ENCODE peak calls at places on chromosomes 7 and 10, in nine cellular contexts. One of them, this sample, is unnamed.

GRCh38 chr7:40156988-40157387 is 22.2 kb downstream of the SUGCT start:
- DNase-seq in HTR-8/SVneo: no peak
- DNase-seq in CD4-positive, alpha-beta memory T cell: no peak
- DNase-seq in left ventricle myocardium inferior: no peak
- DNase-seq in WTC11: no peak
- DNase-seq in LHCN-M2: no peak
- DNase-seq in IMR-90: no peak
- DNase-seq in memory B cell: no peak
- DNase-seq in upper lobe of right lung: no peak
- DNase-seq in this sample: no peak

GRCh38 chr7:152521420-152522337 is 85.9 kb upstream of the KMT2C start:
- DNase-seq in HTR-8/SVneo: no peak
- DNase-seq in CD4-positive, alpha-beta memory T cell: no peak
- DNase-seq in left ventricle myocardium inferior: no peak
- DNase-seq in WTC11: no peak
- DNase-seq in LHCN-M2: peak
- DNase-seq in IMR-90: no peak
- DNase-seq in memory B cell: no peak
- DNase-seq in upper lobe of right lung: no peak
- DNase-seq in this sample: no peak

GRCh38 chr7:135976312-135977019 is 693 bp downstream of the MTPN start:
- DNase-seq in HTR-8/SVneo: peak
- DNase-seq in CD4-positive, alpha-beta memory T cell: peak
- DNase-seq in left ventricle myocardium inferior: no peak
- DNase-seq in WTC11: peak
- DNase-seq in LHCN-M2: no peak
- DNase-seq in IMR-90: peak
- DNase-seq in memory B cell: peak
- DNase-seq in upper lobe of right lung: no peak
- DNase-seq in this sample: peak

GRCh38 chr7:105759670-105760548 is 116.5 kb downstream of the ATXN7L1 start:
- DNase-seq in HTR-8/SVneo: peak
- DNase-seq in CD4-positive, alpha-beta memory T cell: peak
- DNase-seq in left ventricle myocardium inferior: no peak
- DNase-seq in WTC11: peak
- DNase-seq in LHCN-M2: peak
- DNase-seq in IMR-90: peak
- DNase-seq in memory B cell: no peak
- DNase-seq in upper lobe of right lung: no peak
- DNase-seq in this sample: no peak

GRCh38 chr10:2949948-2950354 is 117.4 kb upstream of the PFKP start:
- DNase-seq in HTR-8/SVneo: no peak
- DNase-seq in CD4-positive, alpha-beta memory T cell: no peak
- DNase-seq in left ventricle myocardium inferior: no peak
- DNase-seq in WTC11: no peak
- DNase-seq in LHCN-M2: peak
- DNase-seq in IMR-90: peak
- DNase-seq in memory B cell: no peak
- DNase-seq in upper lobe of right lung: no peak
- DNase-seq in this sample: no peak

GRCh38 chr7:102061981-102062390 is 224.7 kb upstream of the SH2B2 start:
- DNase-seq in HTR-8/SVneo: no peak
- DNase-seq in CD4-positive, alpha-beta memory T cell: no peak
- DNase-seq in left ventricle myocardium inferior: no peak
- DNase-seq in WTC11: no peak
- DNase-seq in LHCN-M2: no peak
- DNase-seq in IMR-90: peak
- DNase-seq in memory B cell: peak
- DNase-seq in upper lobe of right lung: peak
- DNase-seq in this sample: no peak

GRCh38 chr7:48108959-48109847 is 20.1 kb downstream of the UPP1 start:
- DNase-seq in HTR-8/SVneo: no peak
- DNase-seq in CD4-positive, alpha-beta memory T cell: no peak
- DNase-seq in left ventricle myocardium inferior: no peak
- DNase-seq in WTC11: no peak
- DNase-seq in LHCN-M2: no peak
- DNase-seq in IMR-90: no peak
- DNase-seq in memory B cell: no peak
- DNase-seq in upper lobe of right lung: no peak
- DNase-seq in this sample: no peak

GRCh38 chr7:121404348-121404747 is 8.2 kb upstream of the FAM3C start:
- DNase-seq in HTR-8/SVneo: no peak
- DNase-seq in CD4-positive, alpha-beta memory T cell: no peak
- DNase-seq in left ventricle myocardium inferior: no peak
- DNase-seq in WTC11: no peak
- DNase-seq in LHCN-M2: no peak
- DNase-seq in IMR-90: no peak
- DNase-seq in memory B cell: no peak
- DNase-seq in upper lobe of right lung: no peak
- DNase-seq in this sample: no peak

GRCh38 chr7:90345548-90346319 is 782 bp upstream of the GTPBP10 start:
- DNase-seq in HTR-8/SVneo: no peak
- DNase-seq in CD4-positive, alpha-beta memory T cell: no peak
- DNase-seq in left ventricle myocardium inferior: no peak
- DNase-seq in WTC11: no peak
- DNase-seq in LHCN-M2: peak
- DNase-seq in IMR-90: peak
- DNase-seq in memory B cell: no peak
- DNase-seq in upper lobe of right lung: no peak
- DNase-seq in this sample: peak

GRCh38 chr10:86871563-86872183 is 85.7 kb downstream of the MMRN2 start:
- DNase-seq in HTR-8/SVneo: no peak
- DNase-seq in CD4-positive, alpha-beta memory T cell: no peak
- DNase-seq in left ventricle myocardium inferior: no peak
- DNase-seq in WTC11: no peak
- DNase-seq in LHCN-M2: no peak
- DNase-seq in IMR-90: peak
- DNase-seq in memory B cell: no peak
- DNase-seq in upper lobe of right lung: no peak
- DNase-seq in this sample: no peak

GRCh38 chr7:101238226-101239182 is 902 bp upstream of the CLDN15 start:
- DNase-seq in HTR-8/SVneo: no peak
- DNase-seq in CD4-positive, alpha-beta memory T cell: no peak
- DNase-seq in left ventricle myocardium inferior: no peak
- DNase-seq in WTC11: no peak
- DNase-seq in LHCN-M2: no peak
- DNase-seq in IMR-90: no peak
- DNase-seq in memory B cell: no peak
- DNase-seq in upper lobe of right lung: no peak
- DNase-seq in this sample: peak

GRCh38 chr7:22330903-22331302 is 26.1 kb downstream of the RAPGEF5 start:
- DNase-seq in HTR-8/SVneo: no peak
- DNase-seq in CD4-positive, alpha-beta memory T cell: no peak
- DNase-seq in left ventricle myocardium inferior: no peak
- DNase-seq in WTC11: no peak
- DNase-seq in LHCN-M2: no peak
- DNase-seq in IMR-90: no peak
- DNase-seq in memory B cell: no peak
- DNase-seq in upper lobe of right lung: no peak
- DNase-seq in this sample: no peak

GRCh38 chr7:114302858-114303257 is 111.8 kb upstream of the FOXP2 start:
- DNase-seq in HTR-8/SVneo: no peak
- DNase-seq in CD4-positive, alpha-beta memory T cell: no peak
- DNase-seq in left ventricle myocardium inferior: no peak
- DNase-seq in WTC11: no peak
- DNase-seq in LHCN-M2: peak
- DNase-seq in IMR-90: no peak
- DNase-seq in memory B cell: no peak
- DNase-seq in upper lobe of right lung: no peak
- DNase-seq in this sample: no peak

GRCh38 chr7:24137338-24137737 is 146.7 kb upstream of the NPY start:
- DNase-seq in HTR-8/SVneo: no peak
- DNase-seq in CD4-positive, alpha-beta memory T cell: no peak
- DNase-seq in left ventricle myocardium inferior: no peak
- DNase-seq in WTC11: no peak
- DNase-seq in LHCN-M2: no peak
- DNase-seq in IMR-90: no peak
- DNase-seq in memory B cell: no peak
- DNase-seq in upper lobe of right lung: no peak
- DNase-seq in this sample: no peak

GRCh38 chr10:73886085-73886529 is 11.8 kb upstream of the CAMK2G start:
- DNase-seq in HTR-8/SVneo: peak
- DNase-seq in CD4-positive, alpha-beta memory T cell: peak
- DNase-seq in left ventricle myocardium inferior: peak
- DNase-seq in WTC11: peak
- DNase-seq in LHCN-M2: peak
- DNase-seq in IMR-90: peak
- DNase-seq in memory B cell: peak
- DNase-seq in upper lobe of right lung: peak
- DNase-seq in this sample: peak

GRCh38 chr10:61271127-61271780 is 181.9 kb downstream of the TMEM26 start:
- DNase-seq in HTR-8/SVneo: peak
- DNase-seq in CD4-positive, alpha-beta memory T cell: no peak
- DNase-seq in left ventricle myocardium inferior: no peak
- DNase-seq in WTC11: no peak
- DNase-seq in LHCN-M2: peak
- DNase-seq in IMR-90: peak
- DNase-seq in memory B cell: no peak
- DNase-seq in upper lobe of right lung: no peak
- DNase-seq in this sample: peak

GRCh38 chr10:71817831-71818268 is 33.2 kb downstream of the PSAP start:
- DNase-seq in HTR-8/SVneo: no peak
- DNase-seq in CD4-positive, alpha-beta memory T cell: no peak
- DNase-seq in left ventricle myocardium inferior: peak
- DNase-seq in WTC11: no peak
- DNase-seq in LHCN-M2: no peak
- DNase-seq in IMR-90: no peak
- DNase-seq in memory B cell: no peak
- DNase-seq in upper lobe of right lung: peak
- DNase-seq in this sample: no peak

GRCh38 chr10:3772349-3773222 is 12.4 kb downstream of the KLF6 start:
- DNase-seq in HTR-8/SVneo: no peak
- DNase-seq in CD4-positive, alpha-beta memory T cell: no peak
- DNase-seq in left ventricle myocardium inferior: no peak
- DNase-seq in WTC11: no peak
- DNase-seq in LHCN-M2: no peak
- DNase-seq in IMR-90: peak
- DNase-seq in memory B cell: no peak
- DNase-seq in upper lobe of right lung: no peak
- DNase-seq in this sample: no peak

GRCh38 chr7:42522227-42522991 is 285.4 kb upstream of the GLI3 start:
- DNase-seq in HTR-8/SVneo: no peak
- DNase-seq in CD4-positive, alpha-beta memory T cell: no peak
- DNase-seq in left ventricle myocardium inferior: no peak
- DNase-seq in WTC11: peak
- DNase-seq in LHCN-M2: no peak
- DNase-seq in IMR-90: no peak
- DNase-seq in memory B cell: no peak
- DNase-seq in upper lobe of right lung: no peak
- DNase-seq in this sample: peak

GRCh38 chr7:52781250-52781649 is 254.2 kb upstream of the POM121L12 start:
- DNase-seq in HTR-8/SVneo: no peak
- DNase-seq in CD4-positive, alpha-beta memory T cell: no peak
- DNase-seq in left ventricle myocardium inferior: no peak
- DNase-seq in WTC11: no peak
- DNase-seq in LHCN-M2: no peak
- DNase-seq in IMR-90: no peak
- DNase-seq in memory B cell: no peak
- DNase-seq in upper lobe of right lung: no peak
- DNase-seq in this sample: no peak

GRCh38 chr10:26682926-26683325 is 14.6 kb upstream of the PDSS1 start:
- DNase-seq in HTR-8/SVneo: no peak
- DNase-seq in CD4-positive, alpha-beta memory T cell: peak
- DNase-seq in left ventricle myocardium inferior: no peak
- DNase-seq in WTC11: no peak
- DNase-seq in LHCN-M2: no peak
- DNase-seq in IMR-90: no peak
- DNase-seq in memory B cell: no peak
- DNase-seq in upper lobe of right lung: no peak
- DNase-seq in this sample: no peak

GRCh38 chr7:42618649-42619315 is 293.1 kb downstream of the C7orf25 start:
- DNase-seq in HTR-8/SVneo: no peak
- DNase-seq in CD4-positive, alpha-beta memory T cell: no peak
- DNase-seq in left ventricle myocardium inferior: no peak
- DNase-seq in WTC11: no peak
- DNase-seq in LHCN-M2: no peak
- DNase-seq in IMR-90: no peak
- DNase-seq in memory B cell: no peak
- DNase-seq in upper lobe of right lung: no peak
- DNase-seq in this sample: no peak

GRCh38 chr10:24456319-24456718 is 247.4 kb downstream of the KIAA1217 start:
- DNase-seq in HTR-8/SVneo: no peak
- DNase-seq in CD4-positive, alpha-beta memory T cell: no peak
- DNase-seq in left ventricle myocardium inferior: no peak
- DNase-seq in WTC11: no peak
- DNase-seq in LHCN-M2: peak
- DNase-seq in IMR-90: peak
- DNase-seq in memory B cell: no peak
- DNase-seq in upper lobe of right lung: no peak
- DNase-seq in this sample: no peak

GRCh38 chr10:33657154-33657900 is 322.9 kb upstream of the NRP1 start:
- DNase-seq in HTR-8/SVneo: no peak
- DNase-seq in CD4-positive, alpha-beta memory T cell: no peak
- DNase-seq in left ventricle myocardium inferior: no peak
- DNase-seq in WTC11: no peak
- DNase-seq in LHCN-M2: no peak
- DNase-seq in IMR-90: peak
- DNase-seq in memory B cell: no peak
- DNase-seq in upper lobe of right lung: no peak
- DNase-seq in this sample: no peak

GRCh38 chr7:123836656-123837055 is 8.3 kb upstream of the HYAL4 start:
- DNase-seq in HTR-8/SVneo: no peak
- DNase-seq in CD4-positive, alpha-beta memory T cell: no peak
- DNase-seq in left ventricle myocardium inferior: no peak
- DNase-seq in WTC11: no peak
- DNase-seq in LHCN-M2: no peak
- DNase-seq in IMR-90: no peak
- DNase-seq in memory B cell: no peak
- DNase-seq in upper lobe of right lung: no peak
- DNase-seq in this sample: no peak

GRCh38 chr7:69088185-69088584 is 510.1 kb upstream of the AUTS2 start:
- DNase-seq in HTR-8/SVneo: no peak
- DNase-seq in CD4-positive, alpha-beta memory T cell: no peak
- DNase-seq in left ventricle myocardium inferior: no peak
- DNase-seq in WTC11: no peak
- DNase-seq in LHCN-M2: no peak
- DNase-seq in IMR-90: no peak
- DNase-seq in memory B cell: no peak
- DNase-seq in upper lobe of right lung: no peak
- DNase-seq in this sample: no peak

GRCh38 chr7:32518534-32519140 is 23.3 kb downstream of the AVL9 start:
- DNase-seq in HTR-8/SVneo: no peak
- DNase-seq in CD4-positive, alpha-beta memory T cell: no peak
- DNase-seq in left ventricle myocardium inferior: no peak
- DNase-seq in WTC11: no peak
- DNase-seq in LHCN-M2: peak
- DNase-seq in IMR-90: peak
- DNase-seq in memory B cell: no peak
- DNase-seq in upper lobe of right lung: no peak
- DNase-seq in this sample: no peak

GRCh38 chr7:73809454-73810090 is 21.2 kb upstream of the CLDN4 start:
- DNase-seq in HTR-8/SVneo: no peak
- DNase-seq in CD4-positive, alpha-beta memory T cell: no peak
- DNase-seq in left ventricle myocardium inferior: no peak
- DNase-seq in WTC11: no peak
- DNase-seq in LHCN-M2: no peak
- DNase-seq in IMR-90: no peak
- DNase-seq in memory B cell: no peak
- DNase-seq in upper lobe of right lung: peak
- DNase-seq in this sample: peak

GRCh38 chr10:62437696-62438095 is 63.5 kb downstream of the ZNF365 start:
- DNase-seq in HTR-8/SVneo: peak
- DNase-seq in CD4-positive, alpha-beta memory T cell: peak
- DNase-seq in left ventricle myocardium inferior: no peak
- DNase-seq in WTC11: no peak
- DNase-seq in LHCN-M2: peak
- DNase-seq in IMR-90: peak
- DNase-seq in memory B cell: peak
- DNase-seq in upper lobe of right lung: no peak
- DNase-seq in this sample: peak

GRCh38 chr10:43854042-43854441 is 205.4 kb upstream of the ZNF32 start:
- DNase-seq in HTR-8/SVneo: peak
- DNase-seq in CD4-positive, alpha-beta memory T cell: no peak
- DNase-seq in left ventricle myocardium inferior: no peak
- DNase-seq in WTC11: no peak
- DNase-seq in LHCN-M2: peak
- DNase-seq in IMR-90: peak
- DNase-seq in memory B cell: no peak
- DNase-seq in upper lobe of right lung: no peak
- DNase-seq in this sample: no peak

GRCh38 chr7:155283565-155284194 is 14.0 kb upstream of the INSIG1 start:
- DNase-seq in HTR-8/SVneo: no peak
- DNase-seq in CD4-positive, alpha-beta memory T cell: no peak
- DNase-seq in left ventricle myocardium inferior: no peak
- DNase-seq in WTC11: no peak
- DNase-seq in LHCN-M2: no peak
- DNase-seq in IMR-90: no peak
- DNase-seq in memory B cell: no peak
- DNase-seq in upper lobe of right lung: no peak
- DNase-seq in this sample: no peak

This sample was measured in H7.